ENCODE peak calls at places on chromosomes 7 and 10, in six cellular contexts. One of them, this sample, is unnamed.

GRCh38 chr10:102302611-102303010 is 57.3 kb downstream of the GBF1 start:
- DNase-seq in Ammon's horn: no peak
- DNase-seq in naive thymus-derived CD8-positive, alpha-beta T cell: no peak
- DNase-seq in A549: no peak
- DNase-seq in NCI-H1105: no peak
- DNase-seq in AML-193: no peak
- DNase-seq in this sample: no peak

GRCh38 chr10:84783386-84783785 is 455.0 kb downstream of the CCSER2 start:
- DNase-seq in Ammon's horn: peak
- DNase-seq in naive thymus-derived CD8-positive, alpha-beta T cell: no peak
- DNase-seq in A549: peak
- DNase-seq in NCI-H1105: no peak
- DNase-seq in AML-193: peak
- DNase-seq in this sample: peak

GRCh38 chr7:125130173-125130572 is 200.5 kb upstream of the POT1 start:
- DNase-seq in Ammon's horn: no peak
- DNase-seq in naive thymus-derived CD8-positive, alpha-beta T cell: no peak
- DNase-seq in A549: no peak
- DNase-seq in NCI-H1105: no peak
- DNase-seq in AML-193: no peak
- DNase-seq in this sample: no peak

GRCh38 chr7:2002561-2003450 is 229.9 kb downstream of the MAD1L1 start:
- DNase-seq in Ammon's horn: no peak
- DNase-seq in naive thymus-derived CD8-positive, alpha-beta T cell: no peak
- DNase-seq in A549: no peak
- DNase-seq in NCI-H1105: no peak
- DNase-seq in AML-193: no peak
- DNase-seq in this sample: no peak

GRCh38 chr7:128129224-128129864 is 98.1 kb upstream of the LRRC4 start:
- DNase-seq in Ammon's horn: no peak
- DNase-seq in naive thymus-derived CD8-positive, alpha-beta T cell: no peak
- DNase-seq in A549: no peak
- DNase-seq in NCI-H1105: no peak
- DNase-seq in AML-193: no peak
- DNase-seq in this sample: no peak

GRCh38 chr7:43577485-43577951 is 5.4 kb upstream of the STK17A start:
- DNase-seq in Ammon's horn: no peak
- DNase-seq in naive thymus-derived CD8-positive, alpha-beta T cell: no peak
- DNase-seq in A549: no peak
- DNase-seq in NCI-H1105: peak
- DNase-seq in AML-193: no peak
- DNase-seq in this sample: no peak

GRCh38 chr7:90828601-90829000 is 232.5 kb downstream of the CDK14 start:
- DNase-seq in Ammon's horn: no peak
- DNase-seq in naive thymus-derived CD8-positive, alpha-beta T cell: no peak
- DNase-seq in A549: no peak
- DNase-seq in NCI-H1105: no peak
- DNase-seq in AML-193: no peak
- DNase-seq in this sample: no peak

GRCh38 chr10:97399843-97400545 is 1.1 kb downstream of the RRP12 start:
- DNase-seq in Ammon's horn: no peak
- DNase-seq in naive thymus-derived CD8-positive, alpha-beta T cell: no peak
- DNase-seq in A549: peak
- DNase-seq in NCI-H1105: peak
- DNase-seq in AML-193: peak
- DNase-seq in this sample: no peak

GRCh38 chr7:140069298-140069949 is 6.7 kb upstream of the PARP12 start:
- DNase-seq in Ammon's horn: no peak
- DNase-seq in naive thymus-derived CD8-positive, alpha-beta T cell: no peak
- DNase-seq in A549: no peak
- DNase-seq in NCI-H1105: no peak
- DNase-seq in AML-193: no peak
- DNase-seq in this sample: no peak

GRCh38 chr10:70778267-70778924 is 6.8 kb downstream of the TBATA start:
- DNase-seq in Ammon's horn: no peak
- DNase-seq in naive thymus-derived CD8-positive, alpha-beta T cell: no peak
- DNase-seq in A549: no peak
- DNase-seq in NCI-H1105: no peak
- DNase-seq in AML-193: no peak
- DNase-seq in this sample: no peak

GRCh38 chr10:33335800-33336605 is 1.5 kb upstream of the NRP1 start:
- DNase-seq in Ammon's horn: no peak
- DNase-seq in naive thymus-derived CD8-positive, alpha-beta T cell: no peak
- DNase-seq in A549: peak
- DNase-seq in NCI-H1105: no peak
- DNase-seq in AML-193: no peak
- DNase-seq in this sample: no peak

GRCh38 chr10:30747633-30748032 is 118.1 kb upstream of the LYZL2 start:
- DNase-seq in Ammon's horn: no peak
- DNase-seq in naive thymus-derived CD8-positive, alpha-beta T cell: no peak
- DNase-seq in A549: no peak
- DNase-seq in NCI-H1105: no peak
- DNase-seq in AML-193: no peak
- DNase-seq in this sample: no peak

GRCh38 chr10:4687397-4687796 is 138.6 kb upstream of the AKR1E2 start:
- DNase-seq in Ammon's horn: no peak
- DNase-seq in naive thymus-derived CD8-positive, alpha-beta T cell: no peak
- DNase-seq in A549: no peak
- DNase-seq in NCI-H1105: no peak
- DNase-seq in AML-193: no peak
- DNase-seq in this sample: no peak

GRCh38 chr10:18417950-18418527 is 233.3 kb downstream of the NSUN6 start:
- DNase-seq in Ammon's horn: no peak
- DNase-seq in naive thymus-derived CD8-positive, alpha-beta T cell: no peak
- DNase-seq in A549: no peak
- DNase-seq in NCI-H1105: no peak
- DNase-seq in AML-193: no peak
- DNase-seq in this sample: no peak

GRCh38 chr10:13526952-13527863 is 1.6 kb downstream of the BEND7 start:
- DNase-seq in Ammon's horn: no peak
- DNase-seq in naive thymus-derived CD8-positive, alpha-beta T cell: no peak
- DNase-seq in A549: peak
- DNase-seq in NCI-H1105: no peak
- DNase-seq in AML-193: no peak
- DNase-seq in this sample: peak

GRCh38 chr10:79021948-79022499 is 46.7 kb upstream of the ZMIZ1 start:
- DNase-seq in Ammon's horn: no peak
- DNase-seq in naive thymus-derived CD8-positive, alpha-beta T cell: no peak
- DNase-seq in A549: no peak
- DNase-seq in NCI-H1105: no peak
- DNase-seq in AML-193: no peak
- DNase-seq in this sample: no peak

GRCh38 chr10:103499881-103500280 is 6.4 kb downstream of the NEURL1 start:
- DNase-seq in Ammon's horn: peak
- DNase-seq in naive thymus-derived CD8-positive, alpha-beta T cell: no peak
- DNase-seq in A549: no peak
- DNase-seq in NCI-H1105: no peak
- DNase-seq in AML-193: no peak
- DNase-seq in this sample: no peak

GRCh38 chr10:128268015-128268722 is 141.9 kb upstream of the MKI67 start:
- DNase-seq in Ammon's horn: peak
- DNase-seq in naive thymus-derived CD8-positive, alpha-beta T cell: no peak
- DNase-seq in A549: peak
- DNase-seq in NCI-H1105: peak
- DNase-seq in AML-193: peak
- DNase-seq in this sample: peak

GRCh38 chr7:27631411-27631810 is 31.3 kb downstream of the HIBADH start:
- DNase-seq in Ammon's horn: no peak
- DNase-seq in naive thymus-derived CD8-positive, alpha-beta T cell: no peak
- DNase-seq in A549: no peak
- DNase-seq in NCI-H1105: no peak
- DNase-seq in AML-193: no peak
- DNase-seq in this sample: no peak